ENCODE peak calls at places on chromosomes 1 and 21, in seven cellular contexts. F is body of pancreas, T is RWPE2, N is mucosa of descending colon, O is Caco-2, Z is endothelial cell, I is bronchial epithelial cell. H is an unnamed sample.

GRCh38 chr1:55927934-55928333 is 651.4 kb downstream of the PLPP3 start:
- DNase-seq in F (no peak), Z (no peak), N (no peak), O (no peak), I (no peak), T (no peak), H (no peak)

GRCh38 chr1:240337795-240338194 is 246.1 kb downstream of the FMN2 start:
- DNase-seq in N (no peak), T (no peak), Z (no peak), O (no peak), I (peak; percentile 86), F (no peak), H (no peak)

GRCh38 chr1:93255222-93256079 is 74.9 kb downstream of the CCDC18 start:
- DNase-seq in N (no peak), I (peak; percentile 57), F (no peak), T (no peak), Z (no peak), O (no peak), H (no peak)

GRCh38 chr21:26753822-26754221 is 91.4 kb downstream of the ADAMTS1 start:
- DNase-seq in Z (no peak), N (no peak), T (no peak), F (no peak), O (no peak), I (no peak), H (no peak)

GRCh38 chr1:245715291-245715701 is 560.5 kb downstream of the KIF26B start:
- DNase-seq in F (no peak), O (no peak), Z (no peak), T (no peak), I (no peak), N (no peak), H (no peak)

GRCh38 chr1:143698016-143698415 is 273.8 kb downstream of the FAM72C start:
- DNase-seq in F (peak; percentile 40), I (peak; percentile 1), T (no peak), Z (peak; percentile 58), N (peak; percentile 89), O (peak; percentile 2), H (peak; percentile 69)

GRCh38 chr1:221165331-221166161 is 286.3 kb downstream of the HLX start:
- DNase-seq in T (no peak), Z (no peak), F (no peak), N (no peak), I (no peak), O (no peak), H (no peak)

GRCh38 chr1:37682334-37682987 is 9.9 kb upstream of the CDCA8 start:
- DNase-seq in I (peak; percentile 52), O (peak; percentile 69), F (peak; percentile 78), T (no peak), N (peak; percentile 87), Z (peak; percentile 73), H (no peak)

GRCh38 chr1:23728997-23729390 is 14.3 kb upstream of the ELOA start:
- DNase-seq in I (no peak), Z (no peak), O (no peak), N (no peak), T (no peak), F (no peak), H (no peak)

GRCh38 chr1:24914226-24915069 is 15.6 kb downstream of the RUNX3 start:
- DNase-seq in T (no peak), I (no peak), F (no peak), Z (no peak), N (peak; percentile 62), O (no peak), H (no peak)

GRCh38 chr1:8639165-8639564 is 178.3 kb downstream of the RERE start:
- DNase-seq in I (no peak), Z (no peak), O (no peak), F (no peak), N (no peak), T (no peak), H (no peak)

GRCh38 chr1:172935062-172935592 is 115.6 kb downstream of the TNFSF18 start:
- DNase-seq in T (no peak), N (no peak), I (peak; percentile 59), O (no peak), F (no peak), Z (no peak), H (no peak)

GRCh38 chr1:20058531-20058930 is 11.5 kb upstream of the PLA2G5 start:
- DNase-seq in F (no peak), Z (no peak), I (peak; percentile 63), N (peak; percentile 13), O (no peak), T (no peak), H (no peak)

GRCh38 chr1:64482720-64483119 is 12.8 kb downstream of the CACHD1 start:
- DNase-seq in N (no peak), Z (no peak), O (no peak), T (no peak), F (no peak), I (no peak), H (no peak)

GRCh38 chr1:74767490-74767889 is 34.5 kb downstream of the TYW3 start:
- DNase-seq in Z (peak; percentile 20), T (no peak), N (no peak), O (peak; percentile 4), I (peak; percentile 23), F (peak; percentile 10), H (no peak)

GRCh38 chr1:95287078-95287477 is 53.1 kb downstream of the RWDD3 start:
- DNase-seq in T (no peak), Z (no peak), N (no peak), I (peak; percentile 10), F (no peak), O (no peak), H (no peak)

GRCh38 chr1:16420719-16421118 is 16.5 kb downstream of the SPATA21 start:
- DNase-seq in I (no peak), O (no peak), F (no peak), N (peak; percentile 8), T (no peak), Z (no peak), H (no peak)

GRCh38 chr1:106564192-106564591 is 492.3 kb upstream of the PRMT6 start:
- DNase-seq in F (no peak), T (no peak), I (no peak), N (no peak), Z (no peak), O (no peak), H (no peak)

DNA sequence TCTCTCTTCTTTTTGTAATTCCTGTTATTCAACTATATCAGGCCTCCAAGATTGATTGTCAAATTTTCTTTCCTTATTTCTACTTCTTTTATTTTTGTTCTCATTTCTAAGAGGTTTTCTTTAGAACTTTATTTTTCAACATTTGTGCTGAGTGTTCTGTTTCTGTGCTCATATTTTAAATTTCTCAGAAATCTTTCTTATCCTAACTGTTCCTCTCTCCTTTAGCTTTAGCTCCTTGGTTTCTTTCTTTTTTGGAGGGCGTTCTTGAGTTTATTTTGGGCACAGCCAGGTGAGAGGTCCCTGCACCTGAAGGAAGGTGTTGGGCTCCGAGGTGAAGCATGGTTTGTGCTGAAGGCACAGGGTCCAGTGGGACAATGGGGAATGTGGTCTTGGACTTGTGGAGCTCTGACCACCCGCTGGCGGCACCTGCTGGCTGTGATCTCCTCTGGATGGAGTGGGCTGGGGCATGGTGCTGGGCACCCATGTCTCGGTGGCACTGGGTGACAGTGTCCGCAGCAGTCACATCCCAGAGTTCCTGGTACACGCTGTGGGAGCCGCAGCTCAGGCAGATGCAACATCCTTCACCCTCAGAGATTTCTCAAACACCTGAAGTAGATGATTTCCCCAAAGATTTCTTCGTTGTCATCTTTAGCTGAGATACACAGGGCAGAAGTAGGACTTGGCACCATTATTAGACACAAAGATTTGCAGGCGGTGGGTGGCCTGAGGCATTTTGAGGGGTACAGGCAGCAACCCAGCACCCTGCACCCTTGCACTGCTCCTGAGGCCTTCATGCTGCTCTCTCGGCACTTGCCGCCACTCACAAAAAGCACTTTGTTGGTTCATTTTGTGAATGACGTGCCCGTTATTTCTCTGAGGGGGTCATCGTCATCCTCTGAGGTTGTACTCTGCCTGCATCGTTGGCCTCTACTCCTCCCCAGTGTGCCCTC is 38.2 kb upstream of the DIP2A start:
- DNase-seq in Z (no peak), T (no peak), N (no peak), I (no peak), F (no peak), O (no peak), H (peak; percentile 46)
- TF ChIP-seq CTCF in Z (no peak), T (no peak), N (no peak), I (no peak), F (no peak), O (no peak), H (no peak)

GRCh38 chr1:17507916-17508315 is 31.6 kb upstream of the ARHGEF10L start:
- DNase-seq in I (no peak), O (peak; percentile 33), Z (peak; percentile 29), N (no peak), F (no peak), T (no peak), H (no peak)
- TF ChIP-seq CTCF in I (peak; percentile 21), O (peak; percentile 22), Z (peak; percentile 39), N (no peak), F (no peak), T (peak; percentile 14), H (peak; percentile 6)

GRCh38 chr1:50959913-50960844 is at the start of gene FAF1:
- DNase-seq in O (peak; percentile 97), I (peak; percentile 98), F (peak; percentile 99), T (peak; percentile 95), Z (peak; percentile 97), N (peak; percentile 99), H (peak; percentile 97)
- TF ChIP-seq CTCF in O (no peak), I (peak; percentile 40), F (peak; percentile 72), T (peak; percentile 37), Z (peak; percentile 43), N (peak; percentile 45), H (peak; percentile 21)

DNA sequence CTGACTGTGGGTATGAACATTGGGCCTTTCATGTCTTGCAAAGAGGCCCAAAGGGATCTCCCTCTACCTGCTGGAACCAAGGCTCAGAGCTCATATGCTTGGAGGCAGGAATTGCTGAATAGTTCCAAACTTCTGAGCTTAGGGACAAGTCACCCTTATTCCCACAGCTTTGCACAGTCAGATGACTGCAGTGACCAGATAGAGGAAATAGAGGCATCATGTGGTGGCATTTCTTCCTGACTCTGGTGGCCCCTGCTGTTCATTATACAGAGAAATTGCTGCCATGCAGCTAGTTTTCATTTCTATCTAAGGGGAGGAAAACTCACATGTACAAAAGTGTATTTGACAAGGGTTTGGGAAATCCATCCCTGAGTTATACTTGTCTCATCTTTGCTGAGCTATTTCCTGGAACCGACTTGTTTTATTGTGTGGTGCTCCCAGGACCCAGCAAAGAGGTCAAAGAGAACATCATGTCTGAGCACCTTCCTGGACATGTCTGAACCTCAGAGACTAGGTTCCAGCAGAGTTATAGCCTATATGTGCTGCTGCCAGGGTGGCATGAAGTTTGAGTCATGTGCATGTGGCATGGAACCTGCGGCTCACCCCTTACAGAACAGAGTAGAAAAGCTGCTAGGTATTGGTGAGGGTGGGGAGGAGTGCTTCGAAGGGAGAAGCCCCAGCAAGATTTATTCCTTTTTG is 131.2 kb downstream of the PIK3R3 start:
- DNase-seq in O (no peak), F (no peak), Z (no peak), N (no peak), I (peak; percentile 61), T (no peak), H (no peak)
- TF ChIP-seq CTCF in O (no peak), F (no peak), Z (no peak), N (no peak), I (no peak), T (no peak), H (no peak)

H was measured in right lobe of liver.